ENCODE peak calls at places on chromosomes 7 and 10, in seven cellular contexts. H is heart left ventricle, Y is IMR-90, F is body of pancreas, G is vagina, J is testis, S is suprapubic skin. D is an unnamed sample.
A peak's percentile ranks its signal among the peaks of the same experiment; 100 is the strongest.

GRCh38 chr7:112383671-112384417 is 66.4 kb upstream of the IFRD1 start:
- DNase-seq in S (no peak), Y (no peak), F (peak; percentile 20), J (no peak), G (no peak), H (no peak), D (no peak)

GRCh38 chr10:62384057-62384446 is 9.9 kb downstream of the ZNF365 start:
- DNase-seq in G (no peak), Y (peak; percentile 88), J (no peak), F (no peak), S (no peak), H (no peak), D (no peak)

GRCh38 chr7:99143853-99144672 is at the start of gene SMURF1:
- DNase-seq in J (peak; percentile 60), S (peak; percentile 84), F (peak; percentile 70), Y (peak; percentile 47), G (no peak), H (peak; percentile 76), D (peak; percentile 95)

GRCh38 chr10:117609095-117609821 is 66.7 kb downstream of the EMX2 start:
- DNase-seq in Y (peak; percentile 2), S (no peak), J (peak; percentile 33), F (peak; percentile 65), G (no peak), H (peak; percentile 49), D (no peak)

GRCh38 chr10:106614293-106614692 is 550.2 kb downstream of the SORCS1 start:
- DNase-seq in F (no peak), J (no peak), G (no peak), Y (no peak), H (no peak), S (no peak), D (no peak)

GRCh38 chr10:75233444-75234016 is 2.2 kb downstream of the COMTD1 start:
- DNase-seq in H (no peak), J (no peak), S (peak; percentile 81), G (no peak), Y (no peak), F (peak; percentile 34), D (peak; percentile 84)

GRCh38 chr7:13793926-13794325 is 195.5 kb downstream of the ETV1 start:
- DNase-seq in S (no peak), J (no peak), H (no peak), G (no peak), F (no peak), Y (no peak), D (no peak)

GRCh38 chr7:50863053-50863452 is 80.4 kb upstream of the GRB10 start:
- DNase-seq in S (no peak), J (no peak), Y (no peak), G (no peak), F (no peak), H (no peak), D (no peak)

GRCh38 chr7:28738384-28738783 is 219.7 kb downstream of the TRIL start:
- DNase-seq in Y (peak; percentile 11), F (no peak), H (peak; percentile 38), J (no peak), S (no peak), G (no peak), D (no peak)

GRCh38 chr10:16948335-16948734 is 131.1 kb upstream of the RSU1 start:
- DNase-seq in F (no peak), J (no peak), G (no peak), H (no peak), S (no peak), Y (no peak), D (no peak)

GRCh38 chr7:137591444-137591843 is 247.9 kb upstream of the PTN start:
- DNase-seq in G (no peak), H (no peak), S (no peak), J (no peak), Y (peak; percentile 84), F (no peak), D (no peak)

GRCh38 chr10:71719464-71720303 is at the start of gene C10orf105:
- DNase-seq in S (no peak), G (no peak), J (no peak), F (no peak), H (no peak), Y (no peak), D (no peak)

GRCh38 chr7:131627589-131628212 is 71.3 kb upstream of the PODXL start:
- DNase-seq in H (no peak), J (no peak), F (no peak), S (no peak), G (no peak), Y (no peak), D (no peak)

GRCh38 chr10:112243713-112244112 is 39.5 kb upstream of the TECTB start:
- DNase-seq in G (no peak), J (no peak), H (no peak), F (no peak), S (no peak), Y (no peak), D (no peak)

GRCh38 chr10:83934062-83934461 is 205.2 kb upstream of the GHITM start:
- DNase-seq in F (no peak), G (no peak), H (no peak), J (no peak), S (no peak), Y (no peak), D (no peak)

GRCh38 chr7:44636041-44636580 is 29.7 kb downstream of the OGDH start:
- DNase-seq in F (no peak), G (no peak), Y (no peak), H (no peak), J (no peak), S (peak; percentile 72), D (no peak)

GRCh38 chr10:49650724-49651034 is 28.8 kb upstream of the C10orf53 start:
- DNase-seq in H (no peak), Y (no peak), J (no peak), G (no peak), S (peak; percentile 54), F (no peak), D (no peak)

GRCh38 chr7:618539-619355 is 99.1 kb upstream of the PDGFA start:
- DNase-seq in J (no peak), Y (peak; percentile 26), H (no peak), S (no peak), G (no peak), F (no peak), D (peak; percentile 75)

GRCh38 chr10:75396861-75397570 is 4.5 kb downstream of the ZNF503 start:
- DNase-seq in Y (no peak), S (no peak), F (peak; percentile 63), G (no peak), H (peak; percentile 46), J (no peak), D (no peak)

GRCh38 chr7:92916751-92917369 is 80.5 kb upstream of the CDK6 start:
- DNase-seq in F (peak; percentile 44), G (no peak), Y (peak; percentile 44), H (no peak), S (no peak), J (peak; percentile 37), D (no peak)

GRCh38 chr7:28207486-28208158 is 27.0 kb upstream of the JAZF1 start:
- DNase-seq in F (no peak), J (no peak), G (no peak), S (no peak), Y (no peak), H (no peak), D (no peak)

GRCh38 chr10:78129211-78129610 is 95.5 kb downstream of the RPS24 start:
- DNase-seq in S (no peak), J (no peak), F (no peak), H (no peak), G (no peak), Y (no peak), D (no peak)

GRCh38 chr10:78139336-78139735 is 105.7 kb downstream of the RPS24 start:
- DNase-seq in Y (no peak), S (no peak), F (no peak), H (no peak), J (peak; percentile 16), G (no peak), D (no peak)

GRCh38 chr10:78137147-78137546 is 103.5 kb downstream of the RPS24 start:
- DNase-seq in H (no peak), F (no peak), G (no peak), Y (no peak), S (no peak), J (no peak), D (no peak)

GRCh38 chr10:78134919-78135318 is 101.3 kb downstream of the RPS24 start:
- DNase-seq in Y (no peak), G (no peak), F (no peak), J (peak; percentile 62), S (no peak), H (no peak), D (no peak)
- H3K27ac ChIP-seq in Y (no peak overlapping the region), G (no peak overlapping the region), F (no peak overlapping the region), J (no peak overlapping the region), S (no peak overlapping the region), H (no peak overlapping the region), D (no peak overlapping the region)

DNA sequence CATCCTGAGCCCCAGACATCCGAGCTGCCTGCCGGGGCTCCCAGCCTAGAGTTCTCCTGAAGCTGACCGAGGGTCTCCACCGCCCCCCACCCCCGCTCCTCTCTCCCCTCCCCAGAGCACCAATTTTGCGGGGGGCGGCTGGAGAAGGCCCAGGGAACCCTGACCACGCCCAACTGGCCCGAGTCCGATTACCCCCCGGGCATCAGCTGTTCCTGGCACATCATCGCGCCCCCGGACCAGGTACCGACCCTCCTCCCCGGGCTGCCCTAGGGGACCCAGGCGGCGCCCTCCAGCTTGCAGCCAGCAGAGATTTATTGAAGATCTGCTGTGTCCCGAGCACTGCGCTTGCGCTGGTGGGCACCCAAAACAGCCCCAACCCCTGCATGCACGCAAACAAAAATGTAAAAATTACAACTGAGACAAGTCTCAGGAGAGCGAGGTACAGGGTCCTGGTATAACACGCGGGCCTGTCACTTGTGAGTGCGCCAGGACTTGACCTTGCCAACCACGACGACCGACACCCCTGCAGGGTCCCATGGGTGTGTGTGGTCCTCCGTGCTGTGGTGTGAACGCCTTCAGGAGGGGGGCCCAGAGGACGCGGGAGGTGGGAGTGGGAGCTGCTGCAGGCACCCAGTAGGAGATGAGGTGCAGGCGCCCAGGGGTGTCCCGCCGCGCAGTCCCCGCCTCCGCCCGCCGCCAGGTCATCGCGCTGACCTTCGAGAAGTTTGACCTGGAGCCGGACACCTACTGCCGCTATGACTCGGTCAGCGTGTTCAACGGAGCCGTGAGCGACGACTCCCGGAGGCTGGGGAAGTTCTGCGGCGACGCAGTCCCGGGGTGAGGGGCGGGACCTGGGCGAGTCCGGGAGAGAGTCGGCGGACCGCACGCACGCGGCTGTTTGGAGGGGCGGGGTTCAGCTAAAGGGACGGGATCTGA is 3.1 kb downstream of the PCOLCE start:
- DNase-seq in F (peak; percentile 38), H (peak; percentile 74), S (no peak), Y (no peak), G (no peak), J (no peak), D (peak; percentile 86)
- TF ChIP-seq POLR2A in F (no peak), H (no peak), S (no peak), Y (no peak), G (no peak), J (no peak), D (no peak)

DNA sequence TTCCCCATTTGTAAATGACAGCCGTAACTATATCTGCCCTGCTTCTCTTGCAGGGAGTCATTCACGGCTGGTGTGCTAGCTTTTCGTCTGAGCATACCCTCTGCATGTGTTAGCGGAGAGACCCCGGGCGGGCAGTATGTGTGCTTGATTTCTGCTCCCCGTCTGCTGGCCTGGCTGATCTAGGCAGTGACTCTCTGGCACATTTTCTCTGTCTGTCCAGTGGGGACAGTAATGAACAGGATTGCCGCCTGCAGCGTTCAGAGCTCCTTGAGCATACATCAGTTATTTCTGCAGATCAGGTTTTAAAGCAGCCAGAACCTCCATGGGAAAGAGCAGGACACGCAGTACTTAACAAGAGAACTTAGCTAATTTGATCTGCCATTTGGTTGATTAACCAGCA is 242.5 kb downstream of the CELF2 start:
- DNase-seq in H (no peak), F (no peak), Y (no peak), S (no peak), J (peak; percentile 33), G (no peak), D (no peak)
- H3K27ac ChIP-seq in H (no peak overlapping the region), F (no peak overlapping the region), Y (no peak overlapping the region), S (no peak overlapping the region), J (no peak overlapping the region), G (no peak overlapping the region), D (no peak overlapping the region)

GRCh38 chr7:94509264-94509878 is at the start of gene CASD1:
- DNase-seq in G (no peak), Y (peak; percentile 1), H (peak; percentile 78), J (peak; percentile 79), S (peak; percentile 80), F (peak; percentile 54), D (no peak)
- TF ChIP-seq POLR2A in G (no peak), Y (no peak), H (no peak), J (no peak), S (no peak), F (no peak), D (no peak)